ENCODE peak calls at places on chromosomes 1 and 21, in four cellular contexts. R, N, V and H are unnamed samples.

GRCh38 chr1:32810358-32810757 is 6.8 kb downstream of the YARS1 start:
- DNase-seq in R (no peak), N (no peak), V (no peak), H (no peak)

GRCh38 chr1:238950786-238951185 is 435.6 kb upstream of the CHRM3 start:
- DNase-seq in N (no peak), R (no peak), V (no peak), H (no peak)

GRCh38 chr1:43664369-43664768 is 14.4 kb downstream of the KDM4A start:
- DNase-seq in V (no peak), R (peak), N (no peak), H (no peak)

GRCh38 chr1:24724345-24725208 is 20.7 kb upstream of the CLIC4 start:
- DNase-seq in V (peak), R (no peak), N (peak), H (peak)

GRCh38 chr21:44894687-44895302 is 21.3 kb upstream of the PTTG1IP start:
- DNase-seq in R (no peak), V (no peak), N (no peak), H (no peak)

GRCh38 chr1:24236170-24237045 is 49.3 kb upstream of the IFNLR1 start:
- DNase-seq in V (no peak), N (no peak), R (no peak), H (no peak)

GRCh38 chr1:24775901-24776300 is 30.7 kb downstream of the CLIC4 start:
- DNase-seq in N (no peak), V (no peak), R (no peak), H (no peak)

GRCh38 chr1:181112071-181112929 is 23.8 kb downstream of the IER5 start:
- DNase-seq in N (peak), V (peak), R (no peak), H (no peak)

GRCh38 chr1:165928075-165928731 is 100.8 kb downstream of the UCK2 start:
- DNase-seq in N (peak), V (peak), R (no peak), H (peak)

GRCh38 chr1:45146833-45147232 is 59.6 kb downstream of the ZSWIM5 start:
- DNase-seq in V (no peak), N (no peak), R (no peak), H (no peak)

GRCh38 chr1:26307363-26307781 is 936 bp upstream of the UBXN11 start:
- DNase-seq in V (no peak), N (no peak), R (no peak), H (no peak)

GRCh38 chr1:158002630-158003408 is 9.4 kb downstream of the KIRREL1 start:
- DNase-seq in V (no peak), R (no peak), N (no peak), H (peak)

GRCh38 chr21:35635261-35635660 is 425.1 kb downstream of the SETD4 start:
- DNase-seq in N (no peak), R (no peak), V (no peak), H (no peak)

GRCh38 chr1:151542710-151543129 is 2.6 kb downstream of the TUFT1 start:
- DNase-seq in N (no peak), V (no peak), R (no peak), H (no peak)

GRCh38 chr1:78351551-78352216 is 139.1 kb upstream of the PTGFR start:
- DNase-seq in R (no peak), V (no peak), N (no peak), H (no peak)

GRCh38 chr1:206684478-206685255 is at the start of gene MAPKAPK2:
- DNase-seq in R (no peak), V (peak), N (no peak), H (peak)

GRCh38 chr21:36507397-36508018 is 27.6 kb upstream of the CLDN14 start:
- DNase-seq in V (no peak), R (no peak), N (no peak), H (no peak)

GRCh38 chr21:34511154-34511553 is 856 bp downstream of the KCNE1 start:
- DNase-seq in R (no peak), N (no peak), V (no peak), H (no peak)

GRCh38 chr1:78687914-78688313 is 38.3 kb downstream of the IFI44 start:
- DNase-seq in N (no peak), R (no peak), V (no peak), H (no peak)

GRCh38 chr1:201016211-201016651 is 7.3 kb downstream of the KIF21B start:
- DNase-seq in V (peak), R (no peak), N (no peak), H (no peak)

GRCh38 chr1:157776971-157777386 is at the start of gene FCRL2:
- DNase-seq in R (peak), V (no peak), N (no peak), H (no peak)

GRCh38 chr1:214603819-214604252 is 841 bp downstream of the CENPF start:
- DNase-seq in R (no peak), N (no peak), V (peak), H (no peak)

GRCh38 chr1:166838766-166839599 is at the start of gene POGK:
- DNase-seq in V (peak), N (peak), R (peak), H (peak)

GRCh38 chr1:184483101-184483813 is 96.4 kb downstream of the C1orf21 start:
- DNase-seq in V (no peak), N (no peak), R (no peak), H (no peak)

GRCh38 chr1:32816676-32817158 is 441 bp downstream of the YARS1 start:
- DNase-seq in R (no peak), N (peak), V (no peak), H (no peak)

GRCh38 chr21:20570824-20571232 is 427.4 kb upstream of the NCAM2 start:
- DNase-seq in V (peak), R (no peak), N (no peak), H (peak)

GRCh38 chr1:77539510-77540142 is 142.8 kb downstream of the ZZZ3 start:
- DNase-seq in R (no peak), N (no peak), V (no peak), H (no peak)

GRCh38 chr1:230268371-230269170 is 157.6 kb downstream of the PGBD5 start:
- DNase-seq in N (peak), R (no peak), V (peak), H (no peak)

GRCh38 chr1:55623339-55623738 is 408.2 kb upstream of the USP24 start:
- DNase-seq in V (no peak), N (no peak), R (no peak), H (no peak)

GRCh38 chr1:55617416-55617980 is 402.3 kb upstream of the USP24 start:
- DNase-seq in N (no peak), R (no peak), V (no peak), H (no peak)

GRCh38 chr1:55622071-55622470 is 406.9 kb upstream of the USP24 start:
- DNase-seq in R (no peak), N (no peak), V (no peak), H (no peak)

GRCh38 chr1:55612988-55613387 is 397.8 kb upstream of the USP24 start:
- DNase-seq in R (no peak), V (no peak), N (no peak), H (no peak)

GRCh38 chr1:55618203-55618602 is 403.0 kb upstream of the USP24 start:
- DNase-seq in N (no peak), R (no peak), V (no peak), H (no peak)
- TF ChIP-seq USF2 in N (no peak), R (no peak), V (no peak), H (no peak)

GRCh38 chr1:27318596-27318995 is 3.4 kb upstream of the TMEM222 start:
- DNase-seq in R (no peak), V (peak), N (no peak), H (no peak)
- TF ChIP-seq CBFB in R (no peak), V (no peak), N (no peak), H (no peak)

GRCh38 chr1:176617881-176618280 is 154.9 kb downstream of the PAPPA2 start:
- DNase-seq in N (no peak), V (no peak), R (no peak), H (no peak)

GRCh38 chr1:176619261-176619660 is 156.3 kb downstream of the PAPPA2 start:
- DNase-seq in R (no peak), N (no peak), V (no peak), H (no peak)
- TF ChIP-seq USF2 in R (no peak), N (no peak), V (no peak), H (no peak)

GRCh38 chr21:32587112-32587511 is 1.8 kb upstream of the TCP10L start:
- DNase-seq in N (no peak), R (no peak), V (peak), H (no peak)
- TF ChIP-seq CBFB in N (no peak), R (no peak), V (no peak), H (no peak)

DNA sequence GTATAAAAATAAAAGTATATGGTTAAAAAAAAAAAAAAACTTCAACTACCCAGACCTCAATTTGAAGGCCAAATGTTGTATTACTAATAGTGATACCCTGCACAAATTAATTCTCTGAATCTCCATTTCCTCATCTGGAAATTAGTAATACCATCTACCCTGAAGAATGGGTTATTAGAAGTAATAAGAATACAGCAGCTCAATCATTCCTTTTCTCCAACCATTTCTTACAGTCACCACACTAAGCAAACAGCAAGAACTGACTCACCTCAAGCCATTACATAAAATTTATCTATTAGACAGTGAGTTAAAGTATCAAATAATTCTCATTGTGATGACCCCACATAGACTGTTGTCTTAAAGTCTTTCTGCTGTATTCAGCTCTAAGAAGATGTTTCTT is 39.6 kb downstream of the RERE start:
- DNase-seq in R (no peak), V (no peak), N (no peak), H (no peak)
- TF ChIP-seq USF2 in R (no peak), V (no peak), N (no peak), H (no peak)

DNA sequence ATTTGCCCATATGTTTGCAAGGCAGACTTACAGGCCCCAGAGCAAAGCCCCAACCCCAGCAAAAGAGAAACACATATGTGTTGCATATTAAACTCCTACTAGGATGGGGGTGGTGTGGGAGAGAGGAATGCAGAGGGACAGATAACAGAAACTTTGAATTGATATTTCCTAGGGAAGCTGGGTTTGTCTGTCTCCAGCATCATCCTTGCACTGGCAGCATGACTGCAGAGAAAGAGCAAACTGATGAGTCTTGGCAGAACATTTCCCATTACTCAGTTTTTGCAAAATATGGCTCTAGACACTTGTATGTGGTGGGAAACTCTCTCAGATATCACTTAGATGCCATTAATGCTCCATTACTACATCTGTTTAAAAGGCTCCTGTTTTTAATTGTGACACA is 43.8 kb upstream of the MARK1 start:
- DNase-seq in V (no peak), R (no peak), N (no peak), H (no peak)
- TF ChIP-seq CBFB in V (no peak), R (no peak), N (no peak), H (no peak)

GRCh38 chr21:31176725-31177124 is 138.4 kb upstream of the KRTAP19-8 start:
- DNase-seq in R (no peak), V (no peak), N (no peak), H (no peak)

GRCh38 chr21:31181089-31181757 is 142.9 kb upstream of the KRTAP19-8 start:
- DNase-seq in N (no peak), V (no peak), R (no peak), H (no peak)

GRCh38 chr21:31184462-31184861 is 146.2 kb upstream of the KRTAP19-8 start:
- DNase-seq in N (no peak), R (no peak), V (no peak), H (no peak)

GRCh38 chr21:31182231-31183129 is 144.2 kb upstream of the KRTAP19-8 start:
- DNase-seq in N (no peak), V (no peak), R (no peak), H (no peak)

GRCh38 chr21:31180256-31181088 is 142.2 kb upstream of the KRTAP19-8 start:
- DNase-seq in N (peak), V (peak), R (no peak), H (no peak)
- TF ChIP-seq USF2 in N (no peak), V (no peak), R (no peak), H (no peak)

DNA sequence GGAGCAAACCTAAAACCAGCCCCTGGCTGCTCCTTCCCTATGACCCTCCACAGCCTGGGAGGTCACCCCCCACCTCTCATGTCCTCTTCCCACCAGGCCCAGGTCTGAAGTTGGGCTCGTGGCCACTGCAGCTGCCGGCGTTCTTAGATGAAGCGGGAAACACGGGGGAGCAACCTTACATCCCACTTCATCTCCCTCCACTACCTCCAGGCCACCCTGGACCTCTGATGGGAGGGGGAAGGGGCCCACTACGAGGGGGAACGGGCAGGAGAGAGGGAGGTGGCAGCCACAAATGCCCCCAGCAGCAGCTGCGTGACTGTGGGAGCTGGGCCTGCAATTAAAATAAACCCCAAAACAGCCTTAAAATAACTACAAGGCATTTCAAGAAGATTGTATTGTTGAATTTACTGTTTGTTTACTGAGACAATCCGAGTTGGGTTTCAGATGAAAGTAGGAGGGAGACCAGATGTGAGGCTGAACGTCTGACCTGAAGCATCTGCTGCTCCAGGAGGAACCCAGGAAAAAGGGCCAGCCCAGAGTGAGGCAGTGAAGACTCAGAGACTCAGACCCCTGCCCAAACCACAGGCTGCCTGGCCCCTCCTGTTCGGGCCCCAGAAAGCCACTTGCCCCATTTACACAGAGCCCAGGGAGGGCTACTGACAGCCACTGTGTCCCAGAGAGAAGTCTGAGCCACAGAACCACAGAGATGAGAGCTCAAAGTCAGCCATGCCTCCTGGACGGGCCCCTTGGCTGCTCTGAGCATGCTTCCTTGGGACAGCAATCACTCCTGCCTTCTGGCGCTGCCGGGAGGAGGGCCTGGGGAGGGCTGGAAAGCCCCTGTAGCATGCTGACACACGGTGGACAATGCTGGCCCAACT is 59.8 kb downstream of the GLIS1 start:
- DNase-seq in R (no peak), V (no peak), N (no peak), H (no peak)
- TF ChIP-seq CBFB in R (no peak), V (no peak), N (no peak), H (no peak)

DNA sequence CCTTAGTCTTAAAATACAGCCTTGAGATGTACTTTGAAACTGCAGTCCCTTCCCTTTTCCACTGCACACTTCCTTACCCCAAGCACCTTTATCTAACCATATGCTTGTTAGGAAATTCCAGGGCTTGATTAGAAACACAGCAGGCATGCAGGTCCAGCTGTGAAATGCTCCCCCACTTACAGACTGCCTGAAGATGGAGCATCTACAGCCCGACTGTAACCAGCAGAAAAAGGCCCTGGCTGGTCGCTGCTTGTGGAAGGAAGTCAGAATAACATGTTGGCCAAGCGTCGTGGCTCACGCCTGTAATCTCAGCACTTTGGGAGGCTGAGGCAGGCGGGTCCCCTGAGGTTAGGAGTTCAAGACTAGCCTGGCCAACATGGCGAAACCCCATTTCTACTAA is 37.2 kb downstream of the VN1R5 start:
- DNase-seq in R (no peak), V (no peak), N (no peak), H (no peak)
- TF ChIP-seq USF2 in R (no peak), V (no peak), N (no peak), H (no peak)